ENCODE peak calls at places on chromosomes 16 and 17, in nine cellular contexts. G is K562, N is HCT116, Z is transverse colon, E is sigmoid colon, I is GM12892, S is GM12878, W is prostate gland, V is HepG2. H is an unnamed sample.

GRCh38 chr17:50550661-50551432 is 3.9 kb downstream of the SPATA20 start:
- DNase-seq in V (peak; percentile 84), Z (peak; percentile 77), E (peak; percentile 95), W (peak; percentile 72), G (peak; percentile 73), I (no peak), S (no peak), N (peak; percentile 68), H (peak; percentile 86)

GRCh38 chr16:2739555-2740435 is 12.6 kb upstream of the SRRM2 start:
- DNase-seq in G (no peak), S (no peak), N (no peak), W (no peak), V (peak; percentile 45), I (no peak), E (no peak), Z (no peak), H (no peak)

GRCh38 chr16:11534262-11534661 is 52.5 kb downstream of the LITAF start:
- DNase-seq in G (no peak), E (no peak), I (no peak), Z (no peak), V (no peak), N (no peak), W (no peak), S (no peak), H (no peak)

GRCh38 chr17:63659850-63660249 is 37.6 kb downstream of the MAP3K3 start:
- DNase-seq in Z (no peak), I (no peak), V (no peak), G (no peak), E (no peak), W (peak; percentile 57), N (no peak), S (no peak), H (no peak)

GRCh38 chr17:67270411-67270810 is 25.4 kb upstream of the HELZ start:
- DNase-seq in N (no peak), W (no peak), G (no peak), E (no peak), S (no peak), V (no peak), I (no peak), Z (no peak), H (no peak)

GRCh38 chr16:51907680-51908079 is 639.3 kb downstream of the TOX3 start:
- DNase-seq in Z (no peak), I (no peak), W (no peak), E (no peak), S (no peak), N (no peak), V (no peak), G (no peak), H (no peak)

GRCh38 chr16:3646348-3646920 is 8.1 kb upstream of the DNASE1 start:
- DNase-seq in E (peak; percentile 57), Z (peak; percentile 88), V (peak; percentile 84), W (peak; percentile 87), S (no peak), G (peak; percentile 52), I (no peak), N (peak; percentile 51), H (peak; percentile 73)

GRCh38 chr17:46772013-46772878 is 46.2 kb downstream of the WNT3 start:
- DNase-seq in E (no peak), Z (peak; percentile 59), W (no peak), V (peak; percentile 57), N (no peak), S (no peak), G (no peak), I (no peak), H (peak; percentile 41)

GRCh38 chr16:71425746-71426068 is 16.1 kb downstream of the TLE7 start:
- DNase-seq in E (no peak), V (no peak), Z (no peak), G (no peak), W (no peak), S (no peak), I (no peak), N (no peak), H (no peak)

GRCh38 chr17:35879748-35880654 is at the start of gene CCL5:
- DNase-seq in V (no peak), W (no peak), N (no peak), E (no peak), G (no peak), Z (peak; percentile 28), I (peak; percentile 69), S (peak; percentile 84), H (no peak)

GRCh38 chr16:57696240-57696639 is 1.6 kb downstream of the DRC7 start:
- DNase-seq in G (no peak), E (peak; percentile 35), N (no peak), S (no peak), Z (no peak), I (no peak), W (no peak), V (no peak), H (no peak)

GRCh38 chr17:35257080-35257701 is 14.3 kb downstream of the SLFN5 start:
- DNase-seq in N (peak; percentile 59), S (no peak), I (no peak), V (peak; percentile 7), E (peak; percentile 74), W (peak; percentile 88), Z (peak; percentile 59), G (no peak), H (peak; percentile 89)

GRCh38 chr17:19311421-19312215 is 50.9 kb downstream of the B9D1 start:
- DNase-seq in N (no peak), S (no peak), W (no peak), G (no peak), V (no peak), E (peak; percentile 11), Z (no peak), I (no peak), H (no peak)
- TF ChIP-seq POLR2AphosphoS5 in N (no peak), S (no peak), W (no peak), G (no peak), V (no peak), E (no peak), Z (no peak), I (no peak), H (no peak)

DNA sequence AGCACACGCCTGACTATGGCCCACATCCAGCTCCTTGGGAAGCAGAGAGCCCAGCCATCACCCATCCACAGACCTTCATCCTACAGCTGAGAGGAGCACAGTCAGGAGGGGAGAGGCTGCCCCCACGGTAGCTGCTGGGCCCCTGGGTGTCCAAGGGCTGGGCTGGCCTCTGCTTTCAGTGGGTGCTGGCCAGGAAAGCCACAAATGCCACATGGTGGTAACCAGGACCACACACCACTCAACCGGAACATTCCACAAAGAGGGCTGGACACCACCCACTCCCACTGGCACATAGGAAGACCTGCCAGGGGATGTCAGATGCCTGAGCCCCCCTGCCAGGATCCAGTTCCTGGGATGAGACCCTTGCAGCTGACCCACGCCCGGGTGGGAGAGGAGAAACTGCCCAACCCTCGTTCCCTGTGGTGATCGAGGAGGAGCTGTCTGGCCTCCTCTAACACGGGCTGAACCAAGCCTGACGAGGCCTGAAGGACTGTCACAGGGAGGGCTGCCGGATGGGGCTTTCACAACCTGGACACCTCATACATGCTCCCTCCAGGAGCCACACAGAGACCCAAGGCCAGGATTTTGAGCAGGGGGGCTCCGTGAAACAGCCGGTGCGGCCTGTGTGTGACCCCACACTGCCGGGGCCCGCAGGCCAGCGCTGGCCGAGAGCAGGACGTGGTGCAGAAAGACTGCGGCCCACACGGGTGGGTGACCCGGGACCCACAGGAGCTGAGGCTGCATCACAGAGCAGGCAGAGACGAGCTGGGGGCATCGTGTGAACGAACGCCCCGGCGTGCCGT is 30.7 kb downstream of the PIEZO1 start:
- DNase-seq in N (no peak), V (no peak), Z (no peak), W (no peak), I (no peak), G (no peak), S (no peak), E (no peak), H (no peak)
- TF ChIP-seq POLR2A in N (no peak), V (no peak), Z (no peak), W (no peak), I (no peak), G (no peak), S (no peak), E (no peak), H (no peak)

GRCh38 chr17:65099941-65100315 is 37.2 kb upstream of the RGS9 start:
- DNase-seq in I (peak; percentile 59), V (peak; percentile 29), E (peak; percentile 73), Z (peak; percentile 61), S (peak; percentile 84), N (peak; percentile 80), W (no peak), G (no peak), H (peak; percentile 45)

GRCh38 chr17:65102235-65102634 is 34.9 kb upstream of the RGS9 start:
- DNase-seq in I (no peak), W (no peak), N (no peak), V (no peak), S (no peak), E (peak; percentile 46), G (no peak), Z (no peak), H (no peak)

GRCh38 chr17:65101371-65101770 is 35.8 kb upstream of the RGS9 start:
- DNase-seq in I (no peak), N (no peak), S (no peak), V (no peak), G (no peak), E (peak; percentile 66), W (no peak), Z (no peak), H (no peak)

GRCh38 chr17:65099475-65099874 is 37.7 kb upstream of the RGS9 start:
- DNase-seq in N (no peak), Z (no peak), W (no peak), E (no peak), I (no peak), S (no peak), G (no peak), V (no peak), H (no peak)

DNA sequence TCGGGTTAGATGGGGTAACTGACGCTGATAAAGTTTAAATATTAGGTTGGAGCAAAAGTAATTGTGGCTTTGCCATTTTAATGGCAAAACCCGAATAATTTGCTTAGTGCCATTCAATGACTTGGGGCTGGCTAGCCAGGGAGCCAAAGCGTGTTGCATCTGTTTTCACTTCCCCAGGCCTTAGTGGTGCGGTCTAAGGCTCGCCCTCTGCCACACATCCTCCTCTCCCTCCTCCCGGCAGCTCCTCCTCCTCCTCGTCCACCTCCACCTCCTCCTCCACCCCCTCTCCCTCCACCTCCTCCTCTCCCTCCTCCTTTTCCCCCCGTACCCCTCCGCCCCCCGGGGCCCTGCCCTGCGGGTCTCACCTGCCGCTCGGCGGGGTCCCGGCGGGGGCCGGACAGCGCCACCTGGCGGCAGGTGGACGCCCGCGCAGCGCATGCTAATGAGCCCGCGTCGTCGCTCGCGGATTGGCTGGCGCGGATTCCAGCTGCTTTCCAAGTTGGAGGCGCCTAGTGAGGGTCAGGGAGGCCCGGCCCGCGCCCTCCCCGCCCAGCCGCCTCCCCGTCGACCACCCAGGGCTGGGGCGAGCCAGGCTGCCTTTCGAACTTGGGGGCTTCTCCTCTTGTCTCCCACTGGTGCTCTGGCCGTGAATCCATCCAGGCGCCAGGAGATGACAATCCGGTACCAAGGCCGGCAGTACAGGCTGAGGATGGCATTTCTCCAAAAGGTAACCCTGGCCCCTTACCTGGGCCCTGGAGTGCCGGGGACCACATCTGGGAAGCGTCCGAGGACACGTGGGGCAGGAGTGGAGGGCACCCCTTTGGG is 36.6 kb upstream of the RGS9 start:
- DNase-seq in N (peak; percentile 70), Z (peak; percentile 89), E (peak; percentile 93), W (peak; percentile 85), I (peak; percentile 69), G (peak; percentile 89), V (peak; percentile 66), S (peak; percentile 77), H (peak; percentile 91)
- TF ChIP-seq POLR2AphosphoS5 in N (no peak), Z (no peak), E (no peak), W (no peak), I (peak; percentile 33), G (no peak), V (no peak), S (no peak), H (no peak)

GRCh38 chr16:31134625-31135534 is 647 bp downstream of the PRSS8 start:
- DNase-seq in N (no peak), W (peak; percentile 64), Z (peak; percentile 77), V (no peak), I (no peak), G (no peak), E (no peak), S (no peak), H (peak; percentile 78)
- TF ChIP-seq POLR2A in N (no peak), W (peak; percentile 54), Z (peak; percentile 88), V (no peak), I (no peak), G (no peak), E (peak; percentile 27), S (no peak), H (no peak)